ENCODE peak calls at places on chromosome 3, in ten cellular contexts. One of them, this sample, is unnamed.

GRCh38 chr3:146128939-146129338 is 32.0 kb downstream of the PLOD2 start:
- ATAC-seq in left lung: no peak
- ATAC-seq in activated CD8-positive, alpha-beta T cell treated with anti-CD3 and anti-CD28 coated beads, Interleukin-2, amount 10 ng/mL, durations not matched to agents 7 days and 5 days: no peak
- ATAC-seq in natural killer cell: no peak
- ATAC-seq in psoas muscle: no peak
- ATAC-seq in stimulated activated naive CD8-positive, alpha-beta T cell treated with anti-CD3 and anti-CD28 coated beads, Interleukin-15, Interleukin-2, amounts not matched to agents 100 U/mL and 50 U/mL, for 24 hours: no peak
- ATAC-seq in pancreas: no peak
- ATAC-seq in heart left ventricle: no peak
- ATAC-seq in stimulated activated memory B cell treated with anti-CD40 and anti-IgM and Interleukin-4, amounts not matched to agents 10 μg/mL and 1 μg/mL and 100 μg/mL, for 72 hours: no peak
- ATAC-seq in effector memory CD8-positive, alpha-beta T cell: no peak
- ATAC-seq in this sample: no peak

GRCh38 chr3:159898147-159898546 is 90.5 kb upstream of the IL12A start:
- ATAC-seq in left lung: no peak
- ATAC-seq in activated CD8-positive, alpha-beta T cell treated with anti-CD3 and anti-CD28 coated beads, Interleukin-2, amount 10 ng/mL, durations not matched to agents 7 days and 5 days: no peak
- ATAC-seq in natural killer cell: no peak
- ATAC-seq in psoas muscle: peak; percentile 18
- ATAC-seq in stimulated activated naive CD8-positive, alpha-beta T cell treated with anti-CD3 and anti-CD28 coated beads, Interleukin-15, Interleukin-2, amounts not matched to agents 100 U/mL and 50 U/mL, for 24 hours: no peak
- ATAC-seq in pancreas: no peak
- ATAC-seq in heart left ventricle: peak; percentile 53
- ATAC-seq in stimulated activated memory B cell treated with anti-CD40 and anti-IgM and Interleukin-4, amounts not matched to agents 10 μg/mL and 1 μg/mL and 100 μg/mL, for 72 hours: no peak
- ATAC-seq in effector memory CD8-positive, alpha-beta T cell: no peak
- ATAC-seq in this sample: no peak

GRCh38 chr3:154428369-154429206 is 1.4 kb downstream of the GPR149 start:
- ATAC-seq in left lung: peak; percentile 33
- ATAC-seq in activated CD8-positive, alpha-beta T cell treated with anti-CD3 and anti-CD28 coated beads, Interleukin-2, amount 10 ng/mL, durations not matched to agents 7 days and 5 days: no peak
- ATAC-seq in natural killer cell: no peak
- ATAC-seq in psoas muscle: no peak
- ATAC-seq in stimulated activated naive CD8-positive, alpha-beta T cell treated with anti-CD3 and anti-CD28 coated beads, Interleukin-15, Interleukin-2, amounts not matched to agents 100 U/mL and 50 U/mL, for 24 hours: peak; percentile 32
- ATAC-seq in pancreas: peak; percentile 62
- ATAC-seq in heart left ventricle: no peak
- ATAC-seq in stimulated activated memory B cell treated with anti-CD40 and anti-IgM and Interleukin-4, amounts not matched to agents 10 μg/mL and 1 μg/mL and 100 μg/mL, for 72 hours: no peak
- ATAC-seq in effector memory CD8-positive, alpha-beta T cell: no peak
- ATAC-seq in this sample: peak; percentile 29

GRCh38 chr3:72395654-72396415 is 452.4 kb downstream of the SHQ1 start:
- ATAC-seq in left lung: no peak
- ATAC-seq in activated CD8-positive, alpha-beta T cell treated with anti-CD3 and anti-CD28 coated beads, Interleukin-2, amount 10 ng/mL, durations not matched to agents 7 days and 5 days: no peak
- ATAC-seq in natural killer cell: no peak
- ATAC-seq in psoas muscle: no peak
- ATAC-seq in stimulated activated naive CD8-positive, alpha-beta T cell treated with anti-CD3 and anti-CD28 coated beads, Interleukin-15, Interleukin-2, amounts not matched to agents 100 U/mL and 50 U/mL, for 24 hours: no peak
- ATAC-seq in pancreas: no peak
- ATAC-seq in heart left ventricle: no peak
- ATAC-seq in stimulated activated memory B cell treated with anti-CD40 and anti-IgM and Interleukin-4, amounts not matched to agents 10 μg/mL and 1 μg/mL and 100 μg/mL, for 72 hours: no peak
- ATAC-seq in effector memory CD8-positive, alpha-beta T cell: no peak
- ATAC-seq in this sample: no peak

GRCh38 chr3:28109829-28110228 is 131.6 kb upstream of the CMC1 start:
- ATAC-seq in left lung: peak; percentile 49
- ATAC-seq in activated CD8-positive, alpha-beta T cell treated with anti-CD3 and anti-CD28 coated beads, Interleukin-2, amount 10 ng/mL, durations not matched to agents 7 days and 5 days: no peak
- ATAC-seq in natural killer cell: no peak
- ATAC-seq in psoas muscle: no peak
- ATAC-seq in stimulated activated naive CD8-positive, alpha-beta T cell treated with anti-CD3 and anti-CD28 coated beads, Interleukin-15, Interleukin-2, amounts not matched to agents 100 U/mL and 50 U/mL, for 24 hours: no peak
- ATAC-seq in pancreas: peak; percentile 34
- ATAC-seq in heart left ventricle: no peak
- ATAC-seq in stimulated activated memory B cell treated with anti-CD40 and anti-IgM and Interleukin-4, amounts not matched to agents 10 μg/mL and 1 μg/mL and 100 μg/mL, for 72 hours: no peak
- ATAC-seq in effector memory CD8-positive, alpha-beta T cell: no peak
- ATAC-seq in this sample: no peak

GRCh38 chr3:186209810-186210752 is 101.2 kb upstream of the ETV5 start:
- ATAC-seq in left lung: peak; percentile 70
- ATAC-seq in activated CD8-positive, alpha-beta T cell treated with anti-CD3 and anti-CD28 coated beads, Interleukin-2, amount 10 ng/mL, durations not matched to agents 7 days and 5 days: peak; percentile 39
- ATAC-seq in natural killer cell: no peak
- ATAC-seq in psoas muscle: peak; percentile 77
- ATAC-seq in stimulated activated naive CD8-positive, alpha-beta T cell treated with anti-CD3 and anti-CD28 coated beads, Interleukin-15, Interleukin-2, amounts not matched to agents 100 U/mL and 50 U/mL, for 24 hours: peak; percentile 48
- ATAC-seq in pancreas: peak; percentile 86
- ATAC-seq in heart left ventricle: peak; percentile 89
- ATAC-seq in stimulated activated memory B cell treated with anti-CD40 and anti-IgM and Interleukin-4, amounts not matched to agents 10 μg/mL and 1 μg/mL and 100 μg/mL, for 72 hours: peak; percentile 36
- ATAC-seq in effector memory CD8-positive, alpha-beta T cell: no peak
- ATAC-seq in this sample: peak; percentile 82

GRCh38 chr3:171695476-171695875 is 114.8 kb downstream of the PLD1 start:
- ATAC-seq in left lung: no peak
- ATAC-seq in activated CD8-positive, alpha-beta T cell treated with anti-CD3 and anti-CD28 coated beads, Interleukin-2, amount 10 ng/mL, durations not matched to agents 7 days and 5 days: no peak
- ATAC-seq in natural killer cell: no peak
- ATAC-seq in psoas muscle: no peak
- ATAC-seq in stimulated activated naive CD8-positive, alpha-beta T cell treated with anti-CD3 and anti-CD28 coated beads, Interleukin-15, Interleukin-2, amounts not matched to agents 100 U/mL and 50 U/mL, for 24 hours: no peak
- ATAC-seq in pancreas: no peak
- ATAC-seq in heart left ventricle: no peak
- ATAC-seq in stimulated activated memory B cell treated with anti-CD40 and anti-IgM and Interleukin-4, amounts not matched to agents 10 μg/mL and 1 μg/mL and 100 μg/mL, for 72 hours: no peak
- ATAC-seq in effector memory CD8-positive, alpha-beta T cell: no peak
- ATAC-seq in this sample: no peak

GRCh38 chr3:167450195-167450594 is 23.6 kb downstream of the SERPINI2 start:
- ATAC-seq in left lung: no peak
- ATAC-seq in activated CD8-positive, alpha-beta T cell treated with anti-CD3 and anti-CD28 coated beads, Interleukin-2, amount 10 ng/mL, durations not matched to agents 7 days and 5 days: no peak
- ATAC-seq in natural killer cell: no peak
- ATAC-seq in psoas muscle: no peak
- ATAC-seq in stimulated activated naive CD8-positive, alpha-beta T cell treated with anti-CD3 and anti-CD28 coated beads, Interleukin-15, Interleukin-2, amounts not matched to agents 100 U/mL and 50 U/mL, for 24 hours: no peak
- ATAC-seq in pancreas: no peak
- ATAC-seq in heart left ventricle: no peak
- ATAC-seq in stimulated activated memory B cell treated with anti-CD40 and anti-IgM and Interleukin-4, amounts not matched to agents 10 μg/mL and 1 μg/mL and 100 μg/mL, for 72 hours: peak; percentile 57
- ATAC-seq in effector memory CD8-positive, alpha-beta T cell: no peak
- ATAC-seq in this sample: no peak

GRCh38 chr3:71708478-71709098 is 16.6 kb downstream of the EIF4E3 start:
- ATAC-seq in left lung: peak; percentile 11
- ATAC-seq in activated CD8-positive, alpha-beta T cell treated with anti-CD3 and anti-CD28 coated beads, Interleukin-2, amount 10 ng/mL, durations not matched to agents 7 days and 5 days: peak; percentile 34
- ATAC-seq in natural killer cell: peak; percentile 77
- ATAC-seq in psoas muscle: no peak
- ATAC-seq in stimulated activated naive CD8-positive, alpha-beta T cell treated with anti-CD3 and anti-CD28 coated beads, Interleukin-15, Interleukin-2, amounts not matched to agents 100 U/mL and 50 U/mL, for 24 hours: no peak
- ATAC-seq in pancreas: peak; percentile 87
- ATAC-seq in heart left ventricle: peak; percentile 68
- ATAC-seq in stimulated activated memory B cell treated with anti-CD40 and anti-IgM and Interleukin-4, amounts not matched to agents 10 μg/mL and 1 μg/mL and 100 μg/mL, for 72 hours: no peak
- ATAC-seq in effector memory CD8-positive, alpha-beta T cell: no peak
- ATAC-seq in this sample: no peak

GRCh38 chr3:46367811-46368210 is 2.9 kb upstream of the CCR5 start:
- ATAC-seq in left lung: no peak
- ATAC-seq in activated CD8-positive, alpha-beta T cell treated with anti-CD3 and anti-CD28 coated beads, Interleukin-2, amount 10 ng/mL, durations not matched to agents 7 days and 5 days: no peak
- ATAC-seq in natural killer cell: no peak
- ATAC-seq in psoas muscle: no peak
- ATAC-seq in stimulated activated naive CD8-positive, alpha-beta T cell treated with anti-CD3 and anti-CD28 coated beads, Interleukin-15, Interleukin-2, amounts not matched to agents 100 U/mL and 50 U/mL, for 24 hours: no peak
- ATAC-seq in pancreas: no peak
- ATAC-seq in heart left ventricle: peak; percentile 24
- ATAC-seq in stimulated activated memory B cell treated with anti-CD40 and anti-IgM and Interleukin-4, amounts not matched to agents 10 μg/mL and 1 μg/mL and 100 μg/mL, for 72 hours: no peak
- ATAC-seq in effector memory CD8-positive, alpha-beta T cell: no peak
- ATAC-seq in this sample: no peak

GRCh38 chr3:136194409-136195257 is 1.5 kb downstream of the MSL2 start:
- ATAC-seq in left lung: no peak
- ATAC-seq in activated CD8-positive, alpha-beta T cell treated with anti-CD3 and anti-CD28 coated beads, Interleukin-2, amount 10 ng/mL, durations not matched to agents 7 days and 5 days: no peak
- ATAC-seq in natural killer cell: peak; percentile 15
- ATAC-seq in psoas muscle: no peak
- ATAC-seq in stimulated activated naive CD8-positive, alpha-beta T cell treated with anti-CD3 and anti-CD28 coated beads, Interleukin-15, Interleukin-2, amounts not matched to agents 100 U/mL and 50 U/mL, for 24 hours: peak; percentile 4
- ATAC-seq in pancreas: no peak
- ATAC-seq in heart left ventricle: no peak
- ATAC-seq in stimulated activated memory B cell treated with anti-CD40 and anti-IgM and Interleukin-4, amounts not matched to agents 10 μg/mL and 1 μg/mL and 100 μg/mL, for 72 hours: peak; percentile 1
- ATAC-seq in effector memory CD8-positive, alpha-beta T cell: peak; percentile 34
- ATAC-seq in this sample: no peak

GRCh38 chr3:46280105-46280797 is 38.0 kb downstream of the CCR3 start:
- ATAC-seq in left lung: peak; percentile 65
- ATAC-seq in activated CD8-positive, alpha-beta T cell treated with anti-CD3 and anti-CD28 coated beads, Interleukin-2, amount 10 ng/mL, durations not matched to agents 7 days and 5 days: peak; percentile 55
- ATAC-seq in natural killer cell: peak; percentile 67
- ATAC-seq in psoas muscle: no peak
- ATAC-seq in stimulated activated naive CD8-positive, alpha-beta T cell treated with anti-CD3 and anti-CD28 coated beads, Interleukin-15, Interleukin-2, amounts not matched to agents 100 U/mL and 50 U/mL, for 24 hours: peak; percentile 65
- ATAC-seq in pancreas: no peak
- ATAC-seq in heart left ventricle: no peak
- ATAC-seq in stimulated activated memory B cell treated with anti-CD40 and anti-IgM and Interleukin-4, amounts not matched to agents 10 μg/mL and 1 μg/mL and 100 μg/mL, for 72 hours: no peak
- ATAC-seq in effector memory CD8-positive, alpha-beta T cell: peak; percentile 52
- ATAC-seq in this sample: peak; percentile 69

GRCh38 chr3:121803921-121804320 is 30.9 kb downstream of the IQCB1 start:
- ATAC-seq in left lung: no peak
- ATAC-seq in activated CD8-positive, alpha-beta T cell treated with anti-CD3 and anti-CD28 coated beads, Interleukin-2, amount 10 ng/mL, durations not matched to agents 7 days and 5 days: no peak
- ATAC-seq in natural killer cell: no peak
- ATAC-seq in psoas muscle: no peak
- ATAC-seq in stimulated activated naive CD8-positive, alpha-beta T cell treated with anti-CD3 and anti-CD28 coated beads, Interleukin-15, Interleukin-2, amounts not matched to agents 100 U/mL and 50 U/mL, for 24 hours: no peak
- ATAC-seq in pancreas: no peak
- ATAC-seq in heart left ventricle: no peak
- ATAC-seq in stimulated activated memory B cell treated with anti-CD40 and anti-IgM and Interleukin-4, amounts not matched to agents 10 μg/mL and 1 μg/mL and 100 μg/mL, for 72 hours: no peak
- ATAC-seq in effector memory CD8-positive, alpha-beta T cell: no peak
- ATAC-seq in this sample: no peak

GRCh38 chr3:186067360-186068242 is 41.3 kb downstream of the ETV5 start:
- ATAC-seq in left lung: no peak
- ATAC-seq in activated CD8-positive, alpha-beta T cell treated with anti-CD3 and anti-CD28 coated beads, Interleukin-2, amount 10 ng/mL, durations not matched to agents 7 days and 5 days: peak; percentile 58
- ATAC-seq in natural killer cell: no peak
- ATAC-seq in psoas muscle: no peak
- ATAC-seq in stimulated activated naive CD8-positive, alpha-beta T cell treated with anti-CD3 and anti-CD28 coated beads, Interleukin-15, Interleukin-2, amounts not matched to agents 100 U/mL and 50 U/mL, for 24 hours: peak; percentile 19
- ATAC-seq in pancreas: no peak
- ATAC-seq in heart left ventricle: no peak
- ATAC-seq in stimulated activated memory B cell treated with anti-CD40 and anti-IgM and Interleukin-4, amounts not matched to agents 10 μg/mL and 1 μg/mL and 100 μg/mL, for 72 hours: peak; percentile 27
- ATAC-seq in effector memory CD8-positive, alpha-beta T cell: no peak
- ATAC-seq in this sample: no peak

GRCh38 chr3:161989012-161989411 is 492.4 kb downstream of the OTOL1 start:
- ATAC-seq in left lung: no peak
- ATAC-seq in activated CD8-positive, alpha-beta T cell treated with anti-CD3 and anti-CD28 coated beads, Interleukin-2, amount 10 ng/mL, durations not matched to agents 7 days and 5 days: no peak
- ATAC-seq in natural killer cell: no peak
- ATAC-seq in psoas muscle: no peak
- ATAC-seq in stimulated activated naive CD8-positive, alpha-beta T cell treated with anti-CD3 and anti-CD28 coated beads, Interleukin-15, Interleukin-2, amounts not matched to agents 100 U/mL and 50 U/mL, for 24 hours: no peak
- ATAC-seq in pancreas: no peak
- ATAC-seq in heart left ventricle: no peak
- ATAC-seq in stimulated activated memory B cell treated with anti-CD40 and anti-IgM and Interleukin-4, amounts not matched to agents 10 μg/mL and 1 μg/mL and 100 μg/mL, for 72 hours: no peak
- ATAC-seq in effector memory CD8-positive, alpha-beta T cell: no peak
- ATAC-seq in this sample: no peak

GRCh38 chr3:24474862-24475261 is 19.8 kb downstream of the THRB start:
- ATAC-seq in left lung: no peak
- ATAC-seq in activated CD8-positive, alpha-beta T cell treated with anti-CD3 and anti-CD28 coated beads, Interleukin-2, amount 10 ng/mL, durations not matched to agents 7 days and 5 days: no peak
- ATAC-seq in natural killer cell: no peak
- ATAC-seq in psoas muscle: no peak
- ATAC-seq in stimulated activated naive CD8-positive, alpha-beta T cell treated with anti-CD3 and anti-CD28 coated beads, Interleukin-15, Interleukin-2, amounts not matched to agents 100 U/mL and 50 U/mL, for 24 hours: no peak
- ATAC-seq in pancreas: no peak
- ATAC-seq in heart left ventricle: no peak
- ATAC-seq in stimulated activated memory B cell treated with anti-CD40 and anti-IgM and Interleukin-4, amounts not matched to agents 10 μg/mL and 1 μg/mL and 100 μg/mL, for 72 hours: no peak
- ATAC-seq in effector memory CD8-positive, alpha-beta T cell: no peak
- ATAC-seq in this sample: no peak

GRCh38 chr3:28013864-28014473 is 227.4 kb upstream of the CMC1 start:
- ATAC-seq in left lung: no peak
- ATAC-seq in activated CD8-positive, alpha-beta T cell treated with anti-CD3 and anti-CD28 coated beads, Interleukin-2, amount 10 ng/mL, durations not matched to agents 7 days and 5 days: no peak
- ATAC-seq in natural killer cell: no peak
- ATAC-seq in psoas muscle: no peak
- ATAC-seq in stimulated activated naive CD8-positive, alpha-beta T cell treated with anti-CD3 and anti-CD28 coated beads, Interleukin-15, Interleukin-2, amounts not matched to agents 100 U/mL and 50 U/mL, for 24 hours: no peak
- ATAC-seq in pancreas: no peak
- ATAC-seq in heart left ventricle: no peak
- ATAC-seq in stimulated activated memory B cell treated with anti-CD40 and anti-IgM and Interleukin-4, amounts not matched to agents 10 μg/mL and 1 μg/mL and 100 μg/mL, for 72 hours: no peak
- ATAC-seq in effector memory CD8-positive, alpha-beta T cell: no peak
- ATAC-seq in this sample: no peak

GRCh38 chr3:129360705-129361460 is 67.6 kb downstream of the EFCAB12 start:
- ATAC-seq in left lung: no peak
- ATAC-seq in activated CD8-positive, alpha-beta T cell treated with anti-CD3 and anti-CD28 coated beads, Interleukin-2, amount 10 ng/mL, durations not matched to agents 7 days and 5 days: no peak
- ATAC-seq in natural killer cell: no peak
- ATAC-seq in psoas muscle: no peak
- ATAC-seq in stimulated activated naive CD8-positive, alpha-beta T cell treated with anti-CD3 and anti-CD28 coated beads, Interleukin-15, Interleukin-2, amounts not matched to agents 100 U/mL and 50 U/mL, for 24 hours: no peak
- ATAC-seq in pancreas: no peak
- ATAC-seq in heart left ventricle: no peak
- ATAC-seq in stimulated activated memory B cell treated with anti-CD40 and anti-IgM and Interleukin-4, amounts not matched to agents 10 μg/mL and 1 μg/mL and 100 μg/mL, for 72 hours: no peak
- ATAC-seq in effector memory CD8-positive, alpha-beta T cell: no peak
- ATAC-seq in this sample: no peak

GRCh38 chr3:101685870-101686307 is 629 bp downstream of the RPL24 start:
- ATAC-seq in left lung: peak; percentile 33
- ATAC-seq in activated CD8-positive, alpha-beta T cell treated with anti-CD3 and anti-CD28 coated beads, Interleukin-2, amount 10 ng/mL, durations not matched to agents 7 days and 5 days: peak; percentile 9
- ATAC-seq in natural killer cell: no peak
- ATAC-seq in psoas muscle: peak; percentile 13
- ATAC-seq in stimulated activated naive CD8-positive, alpha-beta T cell treated with anti-CD3 and anti-CD28 coated beads, Interleukin-15, Interleukin-2, amounts not matched to agents 100 U/mL and 50 U/mL, for 24 hours: no peak
- ATAC-seq in pancreas: peak; percentile 47
- ATAC-seq in heart left ventricle: peak; percentile 37
- ATAC-seq in stimulated activated memory B cell treated with anti-CD40 and anti-IgM and Interleukin-4, amounts not matched to agents 10 μg/mL and 1 μg/mL and 100 μg/mL, for 72 hours: no peak
- ATAC-seq in effector memory CD8-positive, alpha-beta T cell: peak; percentile 1
- ATAC-seq in this sample: peak; percentile 13

GRCh38 chr3:64945171-64945684 is 257.4 kb upstream of the ADAMTS9 start:
- ATAC-seq in left lung: peak; percentile 54
- ATAC-seq in activated CD8-positive, alpha-beta T cell treated with anti-CD3 and anti-CD28 coated beads, Interleukin-2, amount 10 ng/mL, durations not matched to agents 7 days and 5 days: no peak
- ATAC-seq in natural killer cell: no peak
- ATAC-seq in psoas muscle: no peak
- ATAC-seq in stimulated activated naive CD8-positive, alpha-beta T cell treated with anti-CD3 and anti-CD28 coated beads, Interleukin-15, Interleukin-2, amounts not matched to agents 100 U/mL and 50 U/mL, for 24 hours: no peak
- ATAC-seq in pancreas: peak; percentile 52
- ATAC-seq in heart left ventricle: peak; percentile 77
- ATAC-seq in stimulated activated memory B cell treated with anti-CD40 and anti-IgM and Interleukin-4, amounts not matched to agents 10 μg/mL and 1 μg/mL and 100 μg/mL, for 72 hours: no peak
- ATAC-seq in effector memory CD8-positive, alpha-beta T cell: no peak
- ATAC-seq in this sample: peak; percentile 25

This sample was measured in esophagus mucosa.